ENCODE peak calls at places on chromosomes 3 and 15, in five cellular contexts. One of them, this sample, is unnamed. For H3K4me1, the result is how much of the 10 kb centered on the place peaks cover.

GRCh38 chr15:96595951-96596350 is 265.5 kb downstream of the NR2F2 start:
- DNase-seq in PC-3: no peak
- DNase-seq in neural progenitor cell: no peak
- DNase-seq in GM23248: no peak
- DNase-seq in GM23338: no peak
- DNase-seq in this sample: peak

GRCh38 chr3:34012102-34012461 is 213.7 kb downstream of the PDCD6IP start:
- DNase-seq in neural progenitor cell: peak
- DNase-seq in GM23338: no peak
- DNase-seq in GM23248: peak
- DNase-seq in PC-3: peak
- DNase-seq in this sample: peak

GRCh38 chr3:115806501-115806900 is 183.2 kb downstream of the GAP43 start:
- DNase-seq in GM23338: no peak
- DNase-seq in neural progenitor cell: no peak
- DNase-seq in PC-3: no peak
- DNase-seq in GM23248: no peak
- DNase-seq in this sample: peak

GRCh38 chr3:181696641-181697230 is 15.0 kb upstream of the SOX2 start:
- DNase-seq in PC-3: no peak
- DNase-seq in GM23338: no peak
- DNase-seq in neural progenitor cell: no peak
- DNase-seq in GM23248: no peak
- DNase-seq in this sample: no peak

GRCh38 chr3:194281766-194282165 is 69.4 kb downstream of the CPN2 start:
- DNase-seq in PC-3: no peak
- DNase-seq in neural progenitor cell: no peak
- DNase-seq in GM23248: no peak
- DNase-seq in GM23338: no peak
- DNase-seq in this sample: no peak

GRCh38 chr15:82871577-82872484 is 62.4 kb downstream of the WHAMM start:
- DNase-seq in GM23248: no peak
- DNase-seq in neural progenitor cell: no peak
- DNase-seq in GM23338: no peak
- DNase-seq in PC-3: no peak
- DNase-seq in this sample: no peak

GRCh38 chr3:197578376-197578775 is 22.6 kb upstream of the BDH1 start:
- DNase-seq in PC-3: no peak
- DNase-seq in GM23248: no peak
- DNase-seq in neural progenitor cell: no peak
- DNase-seq in GM23338: no peak
- DNase-seq in this sample: no peak

GRCh38 chr15:98177950-98178848 is 217.7 kb downstream of the ARRDC4 start:
- DNase-seq in GM23338: peak
- DNase-seq in GM23248: peak
- DNase-seq in PC-3: peak
- DNase-seq in neural progenitor cell: peak
- DNase-seq in this sample: peak

GRCh38 chr3:130242850-130243569 is 102.5 kb upstream of the COL6A5 start:
- DNase-seq in GM23338: no peak
- DNase-seq in GM23248: peak
- DNase-seq in neural progenitor cell: peak
- DNase-seq in PC-3: peak
- DNase-seq in this sample: peak

GRCh38 chr15:81410318-81410753 is 36.3 kb upstream of the TMC3 start:
- DNase-seq in PC-3: peak
- DNase-seq in neural progenitor cell: peak
- DNase-seq in GM23248: peak
- DNase-seq in GM23338: peak
- DNase-seq in this sample: peak

GRCh38 chr3:94024385-94024784 is 4.0 kb downstream of the STX19 start:
- DNase-seq in PC-3: peak
- DNase-seq in neural progenitor cell: no peak
- DNase-seq in GM23338: no peak
- DNase-seq in GM23248: peak
- DNase-seq in this sample: no peak

GRCh38 chr15:75639191-75639708 is 774 bp downstream of the IMP3 start:
- DNase-seq in neural progenitor cell: no peak
- DNase-seq in GM23248: peak
- DNase-seq in GM23338: peak
- DNase-seq in PC-3: peak
- DNase-seq in this sample: no peak

GRCh38 chr3:134311693-134312071 is 61.0 kb upstream of the RYK start:
- DNase-seq in GM23248: no peak
- DNase-seq in neural progenitor cell: no peak
- DNase-seq in GM23338: no peak
- DNase-seq in PC-3: no peak
- DNase-seq in this sample: no peak

GRCh38 chr3:134313839-134314587 is 60.2 kb downstream of the AMOTL2 start:
- DNase-seq in GM23248: peak
- DNase-seq in PC-3: peak
- DNase-seq in neural progenitor cell: no peak
- DNase-seq in GM23338: no peak
- DNase-seq in this sample: no peak

GRCh38 chr3:134311265-134311664 is 60.6 kb upstream of the RYK start:
- DNase-seq in GM23338: no peak
- DNase-seq in PC-3: peak
- DNase-seq in GM23248: peak
- DNase-seq in neural progenitor cell: no peak
- DNase-seq in this sample: no peak

GRCh38 chr3:134312873-134313838 is 61.1 kb downstream of the AMOTL2 start:
- DNase-seq in PC-3: peak
- DNase-seq in GM23248: peak
- DNase-seq in GM23338: peak
- DNase-seq in neural progenitor cell: peak
- DNase-seq in this sample: peak

DNA sequence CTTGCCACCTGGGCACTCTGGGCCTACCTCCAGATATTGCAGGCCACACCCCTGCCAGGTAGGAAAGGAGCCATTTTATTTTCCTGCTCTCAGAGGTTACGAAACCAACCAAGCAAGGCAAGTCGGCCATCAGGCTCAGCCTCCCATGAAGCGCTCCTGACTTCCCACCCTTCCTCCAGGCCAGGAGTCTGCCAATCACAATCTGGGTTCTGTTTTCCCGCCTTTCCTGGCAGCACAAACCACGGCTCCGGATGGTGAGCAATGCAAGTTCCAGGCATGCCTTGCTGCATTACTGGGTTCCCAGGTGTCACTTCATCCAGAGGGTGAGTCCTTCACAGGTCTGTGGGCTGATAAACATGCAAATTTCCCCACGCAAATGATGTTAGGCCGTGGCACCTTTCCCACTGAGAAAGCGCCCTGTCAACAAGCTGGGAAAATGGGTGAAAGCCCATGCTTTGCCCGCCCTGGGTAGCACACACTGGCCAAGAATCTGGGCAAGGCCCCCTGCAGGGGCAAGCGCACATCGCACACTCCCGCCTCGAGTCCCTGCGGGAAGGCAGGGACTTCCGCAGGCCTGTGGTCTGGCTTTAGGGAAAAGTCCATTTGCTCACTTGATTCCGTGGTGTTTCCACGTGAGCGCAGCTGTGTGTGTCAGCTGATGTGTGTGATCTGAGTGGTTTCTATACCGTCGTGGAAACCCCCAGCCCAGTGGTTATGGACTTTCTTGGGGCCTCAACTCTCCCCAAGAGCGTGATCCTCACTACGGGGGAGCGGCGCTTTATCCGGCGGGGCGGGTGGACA is 61.6 kb upstream of the RYK start:
- DNase-seq in PC-3: peak
- DNase-seq in GM23248: peak
- DNase-seq in neural progenitor cell: peak
- DNase-seq in GM23338: peak
- DNase-seq in this sample: no peak
- H3K4me1 ChIP-seq in PC-3: half or more
- H3K4me1 ChIP-seq in GM23248: half or more
- H3K4me1 ChIP-seq in neural progenitor cell: under half
- H3K4me1 ChIP-seq in GM23338: under half
- H3K4me1 ChIP-seq in this sample: under half

GRCh38 chr3:158168996-158169573 is 59.2 kb downstream of the RSRC1 start:
- DNase-seq in GM23338: no peak
- DNase-seq in neural progenitor cell: no peak
- DNase-seq in PC-3: no peak
- DNase-seq in GM23248: no peak
- DNase-seq in this sample: no peak

GRCh38 chr3:158165730-158166129 is 55.8 kb downstream of the RSRC1 start:
- DNase-seq in neural progenitor cell: no peak
- DNase-seq in GM23338: no peak
- DNase-seq in PC-3: no peak
- DNase-seq in GM23248: peak
- DNase-seq in this sample: no peak

GRCh38 chr3:158166223-158166622 is 56.3 kb downstream of the RSRC1 start:
- DNase-seq in GM23248: no peak
- DNase-seq in GM23338: no peak
- DNase-seq in neural progenitor cell: no peak
- DNase-seq in PC-3: no peak
- DNase-seq in this sample: no peak

DNA sequence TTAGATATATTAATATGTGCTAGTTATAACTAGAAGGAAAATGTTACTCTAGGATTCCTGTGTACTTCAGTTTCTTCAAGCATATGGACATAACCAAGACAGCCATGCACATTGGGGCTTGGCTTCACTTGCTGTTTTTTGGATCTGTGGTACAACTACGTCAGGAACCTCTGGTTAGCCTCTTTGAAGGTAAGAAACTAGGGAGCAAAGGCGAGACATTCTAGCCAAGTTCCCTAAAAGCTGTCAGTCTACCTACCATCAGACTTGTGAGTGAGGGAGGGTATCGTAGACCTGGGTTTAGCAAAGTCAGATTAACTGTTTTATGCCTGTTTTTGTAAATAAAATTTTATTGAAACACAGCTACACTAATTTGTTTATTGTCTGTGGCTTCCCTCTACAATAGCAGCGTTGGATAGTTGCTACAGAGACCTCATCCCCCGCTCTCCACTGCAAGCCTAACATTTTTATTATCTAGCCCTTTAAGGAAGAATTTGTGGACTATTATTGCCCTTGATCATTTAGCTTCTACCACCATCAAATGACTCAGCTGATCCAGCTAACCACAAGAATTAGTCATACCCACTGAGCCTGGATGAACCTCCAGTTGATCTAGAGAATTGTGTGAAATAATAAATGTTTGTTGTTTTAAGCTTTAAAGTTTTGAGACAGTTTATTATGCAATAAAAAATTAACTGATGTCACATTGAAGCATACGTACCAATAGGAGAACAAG is 58.0 kb downstream of the RSRC1 start:
- DNase-seq in neural progenitor cell: no peak
- DNase-seq in GM23248: peak
- DNase-seq in PC-3: peak
- DNase-seq in GM23338: no peak
- DNase-seq in this sample: peak
- TF ChIP-seq EZH2phosphoT487 in neural progenitor cell: no peak
- TF ChIP-seq EZH2phosphoT487 in GM23248: no peak
- TF ChIP-seq EZH2phosphoT487 in PC-3: no peak
- TF ChIP-seq EZH2phosphoT487 in GM23338: no peak
- TF ChIP-seq EZH2phosphoT487 in this sample: no peak

DNA sequence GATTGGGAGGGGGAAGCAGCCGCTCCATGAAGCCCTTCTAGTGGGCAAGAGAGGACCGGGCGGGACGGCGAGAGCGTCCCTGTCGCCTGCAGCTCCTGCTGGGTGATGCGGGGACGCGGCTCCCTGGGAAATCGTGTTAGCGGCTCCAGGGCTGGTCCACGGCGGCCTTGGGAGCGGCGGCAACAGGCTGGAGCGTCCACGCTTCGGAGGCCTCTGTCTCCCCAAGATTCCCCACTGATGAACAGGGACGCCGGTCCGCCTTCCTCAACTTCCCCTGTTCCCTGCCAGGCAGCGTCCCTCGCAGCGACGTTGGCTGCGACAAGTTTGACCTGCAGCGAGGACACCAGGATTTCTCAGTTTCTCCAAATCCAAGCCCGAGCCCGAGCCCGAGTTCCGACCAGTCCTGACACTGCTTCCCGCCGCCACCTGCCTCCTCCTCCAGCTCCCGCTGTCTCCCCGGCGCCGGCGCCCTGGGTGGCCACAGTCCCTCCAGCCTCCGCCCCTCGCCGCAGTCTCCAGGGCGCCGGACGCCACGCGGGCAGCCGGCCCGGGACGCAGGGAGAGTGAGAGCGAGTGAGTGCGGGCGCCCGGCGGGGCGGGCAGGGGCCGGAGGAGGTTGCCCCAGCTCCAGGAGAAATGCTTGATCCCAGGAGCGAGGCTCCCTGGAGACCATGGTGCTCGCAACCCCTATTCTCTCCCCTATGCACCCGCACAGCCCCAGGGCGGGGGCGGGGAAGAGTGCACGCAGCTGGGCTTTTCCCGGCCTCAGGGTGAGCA is 78.1 kb upstream of the RNF7 start:
- DNase-seq in GM23338: peak
- DNase-seq in PC-3: peak
- DNase-seq in GM23248: peak
- DNase-seq in neural progenitor cell: peak
- DNase-seq in this sample: peak
- TF ChIP-seq EZH2 in GM23338: no peak
- TF ChIP-seq EZH2 in PC-3: no peak
- TF ChIP-seq EZH2 in GM23248: no peak
- TF ChIP-seq EZH2 in neural progenitor cell: peak
- TF ChIP-seq EZH2 in this sample: no peak

GRCh38 chr3:146468234-146468931 is 978 bp downstream of the PLSCR2 start:
- DNase-seq in GM23248: peak
- DNase-seq in GM23338: no peak
- DNase-seq in neural progenitor cell: no peak
- DNase-seq in PC-3: peak
- DNase-seq in this sample: no peak
- H3K4me1 ChIP-seq in GM23248: under half
- H3K4me1 ChIP-seq in GM23338: under half
- H3K4me1 ChIP-seq in neural progenitor cell: under half
- H3K4me1 ChIP-seq in PC-3: half or more
- H3K4me1 ChIP-seq in this sample: under half

GRCh38 chr3:171055336-171056178 is 29.0 kb upstream of the SLC2A2 start:
- DNase-seq in neural progenitor cell: no peak
- DNase-seq in PC-3: peak
- DNase-seq in GM23338: no peak
- DNase-seq in GM23248: peak
- DNase-seq in this sample: peak
- TF ChIP-seq EZH2phosphoT487 in neural progenitor cell: no peak
- TF ChIP-seq EZH2phosphoT487 in PC-3: no peak
- TF ChIP-seq EZH2phosphoT487 in GM23338: no peak
- TF ChIP-seq EZH2phosphoT487 in GM23248: no peak
- TF ChIP-seq EZH2phosphoT487 in this sample: no peak

DNA sequence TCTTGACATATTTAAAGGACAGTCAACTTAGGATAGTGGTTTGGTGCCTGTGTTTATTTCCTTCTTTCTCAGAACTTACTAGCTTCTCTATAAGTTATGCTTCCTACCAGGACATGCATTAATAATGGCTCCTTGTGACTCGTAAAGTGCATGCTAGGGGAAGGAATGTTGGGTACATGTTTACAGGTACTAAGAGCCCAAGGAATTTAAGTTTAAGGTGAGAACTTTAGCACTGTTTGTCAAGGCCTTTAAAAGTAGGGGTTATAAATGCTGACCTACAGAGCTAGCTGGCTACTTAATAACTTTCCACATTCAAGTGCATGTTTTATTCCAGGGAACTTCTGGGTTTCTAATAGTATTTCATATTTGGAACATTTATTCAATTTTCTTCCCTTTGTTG is at the start of gene TMEM207:
- DNase-seq in GM23248: no peak
- DNase-seq in GM23338: no peak
- DNase-seq in neural progenitor cell: no peak
- DNase-seq in PC-3: no peak
- DNase-seq in this sample: no peak
- TF ChIP-seq EZH2 in GM23248: no peak
- TF ChIP-seq EZH2 in GM23338: no peak
- TF ChIP-seq EZH2 in neural progenitor cell: no peak
- TF ChIP-seq EZH2 in PC-3: no peak
- TF ChIP-seq EZH2 in this sample: no peak